ENCODE peak calls at places on chromosomes 5 and 9, in four cellular contexts. N is IMR-90, H is K562, O is GM12878. P is an unnamed sample.

GRCh38 chr5:141874262-141874964 is 3.8 kb downstream of the PCDH1 start:
- DNase-seq in N (no peak), H (no peak), O (no peak), P (no peak)

GRCh38 chr9:136564379-136564988 is 18.6 kb upstream of the NOTCH1 start:
- DNase-seq in N (peak), H (peak), O (peak), P (no peak)

GRCh38 chr5:126384985-126385384 is 38.2 kb upstream of the GRAMD2B start:
- DNase-seq in N (peak), H (no peak), O (no peak), P (no peak)

GRCh38 chr5:25393957-25394356 is 749.2 kb upstream of the CDH10 start:
- DNase-seq in N (no peak), H (no peak), O (no peak), P (no peak)

GRCh38 chr5:86917117-86917579 is 299.4 kb downstream of the COX7C start:
- DNase-seq in N (peak), H (peak), O (no peak), P (peak)

GRCh38 chr5:168346417-168346816 is 55.0 kb downstream of the WWC1 start:
- DNase-seq in N (no peak), H (no peak), O (no peak), P (no peak)

GRCh38 chr5:143605403-143606005 is 202.0 kb upstream of the NR3C1 start:
- DNase-seq in N (peak), H (no peak), O (peak), P (no peak)

GRCh38 chr9:28774433-28775029 is 1201.2 kb upstream of the C9orf72 start:
- DNase-seq in N (peak), H (no peak), O (no peak), P (peak)

GRCh38 chr9:131282688-131283422 is 6.5 kb upstream of the FAM78A start:
- DNase-seq in N (peak), H (peak), O (no peak), P (no peak)

GRCh38 chr5:165617491-165617890 is 2112.1 kb downstream of the MAT2B start:
- DNase-seq in N (peak), H (no peak), O (no peak), P (no peak)

GRCh38 chr5:62124266-62124665 is 181.7 kb upstream of the KIF2A start:
- DNase-seq in N (no peak), H (no peak), O (no peak), P (no peak)

GRCh38 chr9:113665756-113666155 is 202.2 kb downstream of the RGS3 start:
- DNase-seq in N (no peak), H (no peak), O (no peak), P (no peak)

GRCh38 chr5:107985144-107985543 is 314.4 kb upstream of the EFNA5 start:
- DNase-seq in N (no peak), H (no peak), O (no peak), P (no peak)

GRCh38 chr5:39427225-39427624 is 2.4 kb upstream of the DAB2 start:
- DNase-seq in N (peak), H (no peak), O (no peak), P (no peak)

GRCh38 chr9:111438576-111439235 is 45.5 kb downstream of the ECPAS start:
- DNase-seq in N (peak), H (no peak), O (no peak), P (no peak)

GRCh38 chr9:121473229-121473628 is 26.4 kb downstream of the GGTA1 start:
- DNase-seq in N (no peak), H (no peak), O (no peak), P (no peak)

GRCh38 chr9:121463026-121463827 is 36.4 kb downstream of the GGTA1 start:
- DNase-seq in N (peak), H (peak), O (no peak), P (peak)

GRCh38 chr5:56637321-56637920 is 177.9 kb upstream of the MAP3K1 start:
- DNase-seq in N (peak), H (no peak), O (no peak), P (no peak)

GRCh38 chr5:38853753-38854470 is 8.1 kb downstream of the OSMR start:
- DNase-seq in N (peak), H (no peak), O (no peak), P (peak)

GRCh38 chr9:112104901-112105300 is 70.2 kb downstream of the SUSD1 start:
- DNase-seq in N (no peak), H (no peak), O (no peak), P (no peak)

GRCh38 chr9:128921881-128922763 is 1.3 kb downstream of the PHYHD1 start:
- DNase-seq in N (peak), H (no peak), O (no peak), P (no peak)

GRCh38 chr5:153594785-153595184 is 104.3 kb downstream of the GRIA1 start:
- DNase-seq in N (no peak), H (no peak), O (no peak), P (no peak)

GRCh38 chr5:54469655-54470054 is 14.2 kb downstream of the HSPB3 start:
- DNase-seq in N (peak), H (no peak), O (peak), P (no peak)

GRCh38 chr9:128713941-128714573 is 9.9 kb downstream of the ZDHHC12 start:
- DNase-seq in N (no peak), H (no peak), O (no peak), P (no peak)

GRCh38 chr9:128420060-128420650 is 502 bp upstream of the CERCAM start:
- DNase-seq in N (peak), H (peak), O (no peak), P (peak)

GRCh38 chr9:17906841-17907779 is 328.2 kb downstream of the SH3GL2 start:
- DNase-seq in N (no peak), H (no peak), O (no peak), P (no peak)

GRCh38 chr5:1511651-1512540 is 11.9 kb downstream of the LPCAT1 start:
- DNase-seq in N (peak), H (no peak), O (no peak), P (peak)

GRCh38 chr5:119363271-119363670 is 7.5 kb downstream of the TNFAIP8 start:
- DNase-seq in N (no peak), H (no peak), O (no peak), P (no peak)

GRCh38 chr5:142290574-142291299 is 34.1 kb downstream of the SPRY4 start:
- DNase-seq in N (peak), H (no peak), O (no peak), P (no peak)

GRCh38 chr5:157612071-157612476 is 36.5 kb upstream of the ADAM19 start:
- DNase-seq in N (no peak), H (no peak), O (no peak), P (no peak)

GRCh38 chr5:67156976-67157583 is 39.5 kb downstream of the CD180 start:
- DNase-seq in N (peak), H (peak), O (no peak), P (peak)

GRCh38 chr5:95919658-95920057 is 42.0 kb downstream of the ELL2 start:
- DNase-seq in N (no peak), H (no peak), O (no peak), P (no peak)

GRCh38 chr5:72252574-72253155 is 67.4 kb downstream of the MRPS27 start:
- DNase-seq in N (no peak), H (no peak), O (no peak), P (no peak)

GRCh38 chr5:102910240-102911226 is 155.4 kb downstream of the PAM start:
- DNase-seq in N (peak), H (no peak), O (no peak), P (peak)

GRCh38 chr9:117706421-117707150 is 2.4 kb downstream of the TLR4 start:
- DNase-seq in N (no peak), H (no peak), O (no peak), P (no peak)

GRCh38 chr5:1027631-1028441 is 19.2 kb downstream of the NKD2 start:
- DNase-seq in N (no peak), H (no peak), O (no peak), P (no peak)

GRCh38 chr9:114001794-114002261 is 76.3 kb downstream of the AMBP start:
- DNase-seq in N (no peak), H (no peak), O (no peak), P (no peak)

GRCh38 chr5:77993799-77994318 is 217.7 kb upstream of the TBCA start:
- DNase-seq in N (no peak), H (no peak), O (no peak), P (no peak)

DNA sequence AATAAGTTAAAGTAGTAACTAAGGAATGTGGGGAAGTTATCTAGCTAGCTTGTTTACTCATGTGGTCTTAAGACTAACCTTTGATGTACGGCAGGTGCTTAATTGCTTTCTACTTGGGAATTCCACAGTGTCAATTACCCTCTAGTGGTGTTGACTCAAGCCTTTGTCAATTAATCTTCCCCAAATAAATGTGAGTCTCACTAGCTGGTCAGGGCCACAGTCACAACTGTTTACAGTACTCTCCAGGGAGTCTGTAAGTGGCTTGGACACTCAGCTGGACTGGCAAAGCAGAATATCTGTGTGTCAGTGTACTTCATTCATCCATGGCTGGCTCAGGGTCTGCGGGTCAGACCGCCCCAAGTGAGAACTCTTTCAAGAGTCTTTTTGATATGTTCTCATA is 30.8 kb downstream of the SMIM3 start:
- DNase-seq in N (no peak), H (no peak), O (no peak), P (no peak)
- TF ChIP-seq SMC3 in N (no peak), H (no peak), O (no peak), P (no peak)

GRCh38 chr9:99264070-99264469 is 42.0 kb downstream of the SEC61B start:
- DNase-seq in N (no peak), H (peak), O (no peak), P (no peak)
- TF ChIP-seq ELK1 in N (no peak), H (no peak), O (no peak), P (no peak)

DNA sequence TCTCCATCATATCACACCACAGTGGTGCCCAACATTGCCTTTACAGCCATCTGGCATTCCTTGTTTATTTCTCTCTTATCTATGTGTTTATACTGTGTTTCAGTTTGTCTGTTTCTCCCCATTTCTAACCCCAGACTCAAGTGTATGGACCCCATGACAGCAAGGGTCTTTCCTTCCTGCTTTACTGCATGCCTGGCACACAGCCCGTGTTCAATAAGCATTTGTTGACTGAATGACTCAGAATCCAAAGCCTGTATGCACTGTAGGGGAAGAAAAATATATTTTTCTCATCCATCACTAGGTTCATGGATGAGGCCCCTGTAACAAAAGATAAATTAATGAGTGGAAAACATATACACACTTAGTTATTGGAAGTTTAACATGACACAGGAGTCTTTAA is 190.8 kb upstream of the SEMA6A start:
- DNase-seq in N (no peak), H (no peak), O (no peak), P (no peak)
- TF ChIP-seq SMC3 in N (no peak), H (no peak), O (no peak), P (no peak)

GRCh38 chr5:159825551-159826051 is 90.7 kb upstream of the ADRA1B start:
- DNase-seq in N (no peak), H (no peak), O (peak), P (no peak)
- TF ChIP-seq ELK1 in N (no peak), H (no peak), O (no peak), P (no peak)

GRCh38 chr9:84000186-84000585 is 19.6 kb downstream of the RMI1 start:
- DNase-seq in N (peak), H (no peak), O (no peak), P (no peak)
- TF ChIP-seq SMC3 in N (no peak), H (no peak), O (no peak), P (no peak)

DNA sequence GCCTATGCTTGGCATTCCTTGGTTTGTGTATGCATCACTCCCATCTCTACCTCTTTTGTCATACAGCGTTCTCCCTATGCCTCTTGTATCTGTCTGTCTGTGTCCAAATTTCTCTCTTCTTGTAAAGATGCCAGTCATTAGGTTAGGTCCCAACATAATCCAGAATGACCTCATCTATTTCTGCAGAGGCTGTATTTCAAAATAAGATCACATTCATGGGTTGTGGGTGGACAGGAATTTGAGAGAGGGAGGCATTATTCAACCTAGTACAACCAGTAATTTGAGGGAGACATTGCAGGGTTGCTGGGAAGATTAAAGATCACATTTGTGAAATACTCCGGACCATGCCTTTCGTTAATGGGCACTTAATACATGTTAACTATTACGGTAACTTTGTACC is 155.0 kb downstream of the MAN2A1 start:
- DNase-seq in N (peak), H (no peak), O (no peak), P (no peak)
- TF ChIP-seq ELK1 in N (no peak), H (no peak), O (no peak), P (no peak)

GRCh38 chr9:82560457-82560904 is 502.5 kb downstream of the RASEF start:
- DNase-seq in N (no peak), H (no peak), O (no peak), P (no peak)
- TF ChIP-seq SMC3 in N (no peak), H (no peak), O (no peak), P (no peak)

GRCh38 chr5:88398316-88398715 is 129.7 kb upstream of the TMEM161B start:
- DNase-seq in N (no peak), H (no peak), O (no peak), P (no peak)
- TF ChIP-seq ELK1 in N (no peak), H (no peak), O (no peak), P (no peak)